ENCODE peak calls at places on chromosome 7, in eight cellular contexts. P is activated naive CD8-positive, alpha-beta T cell treated with anti-CD3 and anti-CD28 coated beads, Interleukin-2, amount 50 U/mL, for 16 hours; W is NCI-H1092 treated with DMSO at 0.1 percent for 48 hours; O is astrocyte; F is T-helper 17 cell; U is neural progenitor cell; Z is occipital lobe; M is psoas muscle. C is an unnamed sample.
A peak's percentile ranks its signal among the peaks of the same experiment; 100 is the strongest.

GRCh38 chr7:134866581-134866980 is 87.1 kb downstream of the CALD1 start:
- DNase-seq in M (no peak), P (no peak), O (no peak), Z (no peak), W (no peak), F (no peak), U (peak; percentile 49), C (no peak)

GRCh38 chr7:33471636-33472242 is 342.4 kb downstream of the BBS9 start:
- DNase-seq in U (no peak), O (no peak), P (no peak), F (no peak), M (no peak), Z (no peak), W (no peak), C (no peak)

GRCh38 chr7:131108212-131108980 is 219.3 kb upstream of the MKLN1 start:
- DNase-seq in F (no peak), O (no peak), U (no peak), W (no peak), M (peak; percentile 64), Z (no peak), P (no peak), C (no peak)

GRCh38 chr7:111647881-111648280 is 85.6 kb upstream of the IMMP2L start:
- DNase-seq in M (no peak), W (no peak), O (no peak), U (no peak), Z (no peak), P (no peak), F (no peak), C (no peak)

GRCh38 chr7:74203157-74203556 is 6.6 kb upstream of the LAT2 start:
- DNase-seq in W (no peak), O (peak; percentile 39), Z (no peak), M (no peak), F (no peak), U (peak; percentile 66), P (no peak), C (no peak)

GRCh38 chr7:5553298-5553877 is 129.8 kb upstream of the TNRC18 start:
- DNase-seq in Z (no peak), O (no peak), M (no peak), P (no peak), W (no peak), U (no peak), F (no peak), C (no peak)

GRCh38 chr7:50608196-50608906 is 43.1 kb upstream of the DDC start:
- DNase-seq in P (no peak), O (no peak), F (no peak), Z (no peak), M (no peak), W (no peak), U (no peak), C (no peak)

GRCh38 chr7:17121671-17122070 is 176.8 kb upstream of the AHR start:
- DNase-seq in O (no peak), P (no peak), F (no peak), W (no peak), U (no peak), Z (no peak), M (no peak), C (no peak)

GRCh38 chr7:55101359-55101758 is 82.5 kb downstream of the EGFR start:
- DNase-seq in F (no peak), O (no peak), Z (no peak), P (no peak), W (no peak), M (no peak), U (no peak), C (no peak)

GRCh38 chr7:7335909-7336308 is 153.6 kb downstream of the C1GALT1 start:
- DNase-seq in U (no peak), O (no peak), W (no peak), F (no peak), M (no peak), Z (no peak), P (no peak), C (no peak)

GRCh38 chr7:148304456-148304855 is 286.1 kb upstream of the C7orf33 start:
- DNase-seq in Z (no peak), M (no peak), U (no peak), F (no peak), W (no peak), P (no peak), O (no peak), C (no peak)

GRCh38 chr7:18583305-18583704 is 87.8 kb downstream of the HDAC9 start:
- DNase-seq in Z (no peak), F (no peak), O (peak; percentile 51), U (no peak), W (no peak), M (no peak), P (no peak), C (no peak)

GRCh38 chr7:39504963-39505362 is 61.2 kb upstream of the YAE1 start:
- DNase-seq in M (peak; percentile 33), U (no peak), O (peak; percentile 54), Z (no peak), F (no peak), W (no peak), P (no peak), C (no peak)

GRCh38 chr7:35645691-35646090 is 49.2 kb downstream of the HERPUD2 start:
- DNase-seq in F (no peak), Z (no peak), U (no peak), W (no peak), O (no peak), M (no peak), P (no peak), C (no peak)

GRCh38 chr7:8115547-8116402 is 146.2 kb downstream of the ICA1 start:
- DNase-seq in Z (no peak), M (no peak), P (no peak), O (no peak), W (no peak), F (no peak), U (no peak), C (no peak)

GRCh38 chr7:155361947-155362346 is 64.3 kb downstream of the INSIG1 start:
- DNase-seq in M (no peak), W (no peak), F (no peak), U (no peak), Z (no peak), O (no peak), P (no peak), C (no peak)

GRCh38 chr7:55073051-55073511 is 54.3 kb downstream of the EGFR start:
- DNase-seq in W (no peak), Z (no peak), F (no peak), U (no peak), O (peak; percentile 77), P (no peak), M (no peak), C (no peak)

GRCh38 chr7:66952343-66953043 is 31.5 kb downstream of the TMEM248 start:
- DNase-seq in M (no peak), W (no peak), Z (no peak), O (peak; percentile 54), F (no peak), U (no peak), P (no peak), C (no peak)

GRCh38 chr7:132618271-132618955 is 42.1 kb upstream of the PLXNA4 start:
- DNase-seq in M (no peak), P (no peak), O (no peak), F (no peak), U (no peak), W (no peak), Z (no peak), C (no peak)

GRCh38 chr7:3747452-3747851 is 446.4 kb downstream of the SDK1 start:
- DNase-seq in U (no peak), O (no peak), Z (no peak), P (no peak), F (no peak), W (no peak), M (no peak), C (no peak)

GRCh38 chr7:59986-60675 is 132.2 kb upstream of the FAM20C start:
- DNase-seq in Z (no peak), P (no peak), U (no peak), M (no peak), F (no peak), W (no peak), O (no peak), C (no peak)

GRCh38 chr7:38245409-38245982 is 27.9 kb downstream of the TARP start:
- DNase-seq in O (no peak), P (no peak), M (no peak), Z (no peak), U (no peak), F (no peak), W (no peak), C (no peak)

GRCh38 chr7:143396182-143396581 is 12.5 kb downstream of the EPHA1 start:
- DNase-seq in W (no peak), M (no peak), O (no peak), Z (no peak), U (no peak), F (no peak), P (no peak), C (no peak)

GRCh38 chr7:51043461-51043860 is 260.8 kb upstream of the GRB10 start:
- DNase-seq in Z (no peak), W (no peak), M (no peak), P (no peak), F (no peak), O (no peak), U (no peak), C (no peak)

GRCh38 chr7:28615091-28615490 is 202.8 kb downstream of the CREB5 start:
- DNase-seq in O (no peak), U (peak; percentile 57), F (no peak), Z (no peak), P (no peak), W (peak; percentile 16), M (no peak), C (no peak)

GRCh38 chr7:72793791-72794190 is 34.2 kb downstream of the TYW1B start:
- DNase-seq in Z (no peak), P (no peak), W (no peak), O (no peak), M (no peak), F (no peak), U (no peak), C (no peak)

GRCh38 chr7:17298840-17299476 is 506 bp downstream of the AHR start:
- DNase-seq in F (peak; percentile 38), U (peak; percentile 65), P (peak; percentile 15), W (peak; percentile 29), Z (peak; percentile 19), M (peak; percentile 44), O (no peak), C (no peak)

GRCh38 chr7:54260868-54261475 is 281.2 kb upstream of the VSTM2A start:
- DNase-seq in Z (no peak), U (no peak), P (no peak), O (peak; percentile 2), W (no peak), M (no peak), F (no peak), C (no peak)

GRCh38 chr7:67484244-67484751 is 487.7 kb downstream of the TYW1 start:
- DNase-seq in Z (peak; percentile 22), M (peak; percentile 19), F (no peak), P (no peak), W (peak; percentile 84), O (peak; percentile 34), U (peak; percentile 91), C (peak; percentile 14)

GRCh38 chr7:90384433-90384832 is 18.8 kb upstream of the CLDN12 start:
- DNase-seq in O (peak; percentile 21), F (no peak), P (no peak), W (no peak), M (no peak), Z (no peak), U (no peak), C (no peak)

GRCh38 chr7:77731716-77732115 is 35.5 kb downstream of the RSBN1L start:
- DNase-seq in F (no peak), Z (no peak), P (no peak), M (no peak), O (no peak), U (no peak), W (no peak), C (no peak)

GRCh38 chr7:157233677-157234076 is 95.0 kb downstream of the UBE3C start:
- DNase-seq in P (no peak), W (no peak), F (no peak), M (no peak), Z (no peak), O (peak; percentile 12), U (no peak), C (no peak)

GRCh38 chr7:17638727-17639126 is 301.6 kb downstream of the SNX13 start:
- DNase-seq in P (no peak), F (no peak), U (peak; percentile 34), Z (no peak), O (peak; percentile 56), W (no peak), M (no peak), C (no peak)

GRCh38 chr7:29039747-29040569 is 81.8 kb upstream of the TRIL start:
- DNase-seq in F (no peak), O (peak; percentile 62), Z (no peak), U (no peak), W (no peak), P (no peak), M (no peak), C (no peak)

C was measured in hippocampal formation.